ENCODE peak calls at places on chromosomes 13 and 19, in five cellular contexts. H, L, R, J and Q are unnamed samples.

GRCh38 chr13:46655727-46656180 is 102.8 kb downstream of the LRCH1 start:
- DNase-seq in L (no peak), R (no peak), H (no peak), J (no peak), Q (no peak)

GRCh38 chr13:102555914-102556553 is 40.8 kb upstream of the TPP2 start:
- DNase-seq in J (no peak), H (no peak), L (no peak), R (peak; percentile 54), Q (peak; percentile 30)

GRCh38 chr19:42468273-42468796 is 25.6 kb upstream of the CXCL17 start:
- DNase-seq in J (no peak), R (peak; percentile 90), L (no peak), H (no peak), Q (peak; percentile 62)

GRCh38 chr19:15869109-15869555 is 28.7 kb downstream of the CYP4F2 start:
- DNase-seq in R (peak; percentile 69), J (peak; percentile 32), H (no peak), L (no peak), Q (no peak)

GRCh38 chr19:45771331-45771933 is 2.4 kb upstream of the SIX5 start:
- DNase-seq in R (no peak), J (peak; percentile 45), L (no peak), H (no peak), Q (no peak)

GRCh38 chr13:48304132-48304876 is 753 bp downstream of the RB1 start:
- DNase-seq in J (peak; percentile 22), R (peak; percentile 64), L (no peak), H (no peak), Q (peak; percentile 58)

GRCh38 chr13:65913173-65913572 is 1317.0 kb downstream of the PCDH9 start:
- DNase-seq in R (peak; percentile 30), L (no peak), J (no peak), H (no peak), Q (no peak)

GRCh38 chr19:7947939-7948338 is 4.5 kb upstream of the TIMM44 start:
- DNase-seq in J (no peak), R (peak; percentile 31), L (no peak), H (no peak), Q (no peak)

GRCh38 chr13:21676611-21677021 is 5.7 kb downstream of the FGF9 start:
- DNase-seq in J (peak; percentile 29), R (no peak), H (no peak), L (no peak), Q (peak; percentile 54)

GRCh38 chr19:17243854-17244617 is 1.7 kb downstream of the NR2F6 start:
- DNase-seq in R (no peak), H (no peak), L (peak; percentile 59), J (peak; percentile 63), Q (peak; percentile 73)

GRCh38 chr19:49133621-49134454 is 14.5 kb downstream of the PPFIA3 start:
- DNase-seq in H (no peak), R (no peak), L (no peak), J (peak; percentile 75), Q (no peak)

GRCh38 chr13:26255717-26256277 is 1.9 kb downstream of the CDK8 start:
- DNase-seq in J (no peak), R (no peak), H (no peak), L (no peak), Q (peak; percentile 19)

GRCh38 chr19:10501971-10502523 is 1.1 kb downstream of the KEAP1 start:
- DNase-seq in L (peak; percentile 55), H (no peak), R (peak; percentile 74), J (peak; percentile 95), Q (peak; percentile 70)